ENCODE peak calls at places on chromosome 20, in five cellular contexts. A is T-helper 9 cell, Z is caudate nucleus, O is Kasumi-1, U is EL. P is an unnamed sample.
A peak's percentile ranks its signal among the peaks of the same experiment; 100 is the strongest.

GRCh38 chr20:51597389-51598231 is 55.1 kb upstream of the NFATC2 start:
- DNase-seq in A (no peak), Z (no peak), O (no peak), U (no peak), P (no peak)

GRCh38 chr20:33839591-33839990 is 28.4 kb downstream of the CHMP4B start:
- DNase-seq in A (no peak), Z (no peak), O (no peak), U (no peak), P (no peak)

GRCh38 chr20:4187147-4187546 is 171.8 kb upstream of the RNF24 start:
- DNase-seq in A (no peak), Z (no peak), O (no peak), U (no peak), P (no peak)

GRCh38 chr20:62576815-62577214 is 65.5 kb upstream of the SLCO4A1 start:
- DNase-seq in A (no peak), Z (no peak), O (peak; percentile 35), U (peak; percentile 22), P (no peak)

GRCh38 chr20:32168184-32168910 is 39.2 kb downstream of the PLAGL2 start:
- DNase-seq in A (no peak), Z (no peak), O (no peak), U (peak; percentile 43), P (no peak)

GRCh38 chr20:31837896-31838397 is 7.5 kb downstream of the FOXS1 start:
- DNase-seq in A (no peak), Z (no peak), O (no peak), U (peak; percentile 88), P (no peak)

GRCh38 chr20:17602493-17602892 is 32.6 kb downstream of the DSTN start:
- DNase-seq in A (no peak), Z (no peak), O (no peak), U (no peak), P (no peak)

GRCh38 chr20:7155282-7155681 is 387.8 kb downstream of the BMP2 start:
- DNase-seq in A (no peak), Z (no peak), O (no peak), U (no peak), P (no peak)

GRCh38 chr20:21087862-21088540 is 18.2 kb downstream of the LINC00237 start:
- DNase-seq in A (no peak), Z (no peak), O (no peak), U (no peak), P (no peak)

GRCh38 chr20:43699941-43700565 is 26.7 kb downstream of the GTSF1L start:
- DNase-seq in A (no peak), Z (no peak), O (no peak), U (no peak), P (no peak)

GRCh38 chr20:461254-462198 is 807 bp downstream of the TBC1D20 start:
- DNase-seq in A (peak; percentile 35), Z (peak; percentile 49), O (peak; percentile 44), U (peak; percentile 64), P (peak; percentile 62)

GRCh38 chr20:51547951-51548350 is 5.4 kb upstream of the NFATC2 start:
- DNase-seq in A (no peak), Z (no peak), O (no peak), U (no peak), P (no peak)

GRCh38 chr20:58109126-58109880 is 119.2 kb downstream of the ANKRD60 start:
- DNase-seq in A (no peak), Z (no peak), O (no peak), U (peak; percentile 80), P (no peak)

GRCh38 chr20:54112221-54112884 is 42.0 kb upstream of the BCAS1 start:
- DNase-seq in A (no peak), Z (no peak), O (no peak), U (no peak), P (no peak)

GRCh38 chr20:51335329-51335841 is 207.1 kb downstream of the NFATC2 start:
- DNase-seq in A (no peak), Z (no peak), O (no peak), U (peak; percentile 99), P (no peak)

GRCh38 chr20:49987868-49988690 is 5.3 kb downstream of the SNAI1 start:
- DNase-seq in A (no peak), Z (no peak), O (no peak), U (peak; percentile 36), P (no peak)

GRCh38 chr20:10667077-10667401 is 6.8 kb downstream of the JAG1 start:
- DNase-seq in A (no peak), Z (no peak), O (no peak), U (no peak), P (no peak)

GRCh38 chr20:38307371-38308046 is 3.6 kb downstream of the BPI start:
- DNase-seq in A (no peak), Z (no peak), O (peak; percentile 8), U (peak; percentile 87), P (no peak)

GRCh38 chr20:19047040-19047950 is 165.1 kb upstream of the SLC24A3 start:
- DNase-seq in A (no peak), Z (no peak), O (no peak), U (no peak), P (no peak)

GRCh38 chr20:46214831-46215488 is 93.3 kb downstream of the CDH22 start:
- DNase-seq in A (no peak), Z (no peak), O (no peak), U (peak; percentile 15), P (no peak)

GRCh38 chr20:62623488-62624324 is 18.6 kb upstream of the SLCO4A1 start:
- DNase-seq in A (peak; percentile 68), Z (no peak), O (peak; percentile 88), U (peak; percentile 98), P (peak; percentile 69)

GRCh38 chr20:46367967-46368901 is 38.2 kb downstream of the ELMO2 start:
- DNase-seq in A (no peak), Z (no peak), O (no peak), U (no peak), P (no peak)

GRCh38 chr20:50569864-50570836 is 60.0 kb downstream of the PTPN1 start:
- DNase-seq in A (no peak), Z (no peak), O (peak; percentile 69), U (peak; percentile 27), P (peak; percentile 15)

GRCh38 chr20:53865905-53866786 is 204.2 kb downstream of the BCAS1 start:
- DNase-seq in A (no peak), Z (no peak), O (peak; percentile 26), U (peak; percentile 58), P (no peak)

GRCh38 chr20:6626805-6627204 is 140.7 kb upstream of the BMP2 start:
- DNase-seq in A (no peak), Z (no peak), O (no peak), U (no peak), P (no peak)

GRCh38 chr20:22905667-22906066 is 129.4 kb upstream of the SSTR4 start:
- DNase-seq in A (no peak), Z (peak; percentile 6), O (no peak), U (no peak), P (no peak)